ENCODE peak calls at places on chromosomes 6 and 20, in five cellular contexts. G, S, Z, N and F are unnamed samples.

GRCh38 chr6:140979642-140980091 is 1153.1 kb upstream of the GJE1 start:
- DNase-seq in G (no peak), S (peak; percentile 87), Z (peak; percentile 81), N (no peak), F (peak; percentile 98)

GRCh38 chr6:2378891-2379652 is 133.7 kb upstream of the GMDS start:
- DNase-seq in G (no peak), S (no peak), Z (peak; percentile 83), N (no peak), F (peak; percentile 30)

GRCh38 chr20:41482647-41483552 is 116.3 kb upstream of the EMILIN3 start:
- DNase-seq in G (no peak), S (peak; percentile 85), Z (peak; percentile 6), N (no peak), F (no peak)

GRCh38 chr20:58852559-58853271 is at the start of gene GNAS:
- DNase-seq in G (no peak), S (no peak), Z (peak; percentile 73), N (peak; percentile 47), F (no peak)

GRCh38 chr6:32047855-32048766 is 9.9 kb downstream of the CYP21A2 start:
- DNase-seq in G (peak; percentile 61), S (no peak), Z (peak; percentile 55), N (peak; percentile 68), F (no peak)

GRCh38 chr6:74369556-74369993 is 673.6 kb downstream of the CD109 start:
- DNase-seq in G (no peak), S (peak; percentile 66), Z (peak; percentile 90), N (no peak), F (peak; percentile 2)

GRCh38 chr6:138291849-138292181 is 73.5 kb upstream of the PBOV1 start:
- DNase-seq in G (no peak), S (no peak), Z (no peak), N (no peak), F (no peak)

GRCh38 chr6:80523531-80523970 is 417.1 kb downstream of the BCKDHB start:
- DNase-seq in G (no peak), S (no peak), Z (peak; percentile 21), N (no peak), F (no peak)

GRCh38 chr20:19991826-19992225 is 25.3 kb upstream of the NAA20 start:
- DNase-seq in G (no peak), S (no peak), Z (no peak), N (no peak), F (no peak)

GRCh38 chr6:56490994-56491393 is 151.7 kb downstream of the DST start:
- DNase-seq in G (no peak), S (no peak), Z (peak; percentile 72), N (no peak), F (peak; percentile 71)

DNA sequence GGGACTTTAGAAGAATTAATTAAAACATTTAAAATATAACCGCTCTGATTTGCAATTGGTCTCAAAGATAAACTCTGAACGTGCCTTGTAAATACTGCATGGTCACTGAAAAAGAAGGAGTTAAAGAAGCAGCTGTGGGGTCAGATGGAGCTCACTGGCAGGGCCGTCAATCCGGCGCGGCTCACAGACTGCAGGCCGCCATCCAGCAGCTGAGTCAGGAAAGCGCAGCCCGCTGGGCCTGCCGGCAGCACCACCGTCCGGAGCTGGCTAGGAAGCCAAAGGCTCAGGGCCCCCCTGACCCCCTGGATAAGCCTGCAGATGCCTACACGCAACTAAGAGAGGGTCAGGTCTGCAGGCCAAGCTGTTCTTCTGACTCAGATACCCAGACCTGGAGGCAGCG is 54.2 kb upstream of the FRMD1 start:
- DNase-seq in G (peak; percentile 28), S (no peak), Z (no peak), N (peak; percentile 8), F (no peak)
- TF ChIP-seq CTCF in G (no peak), S (no peak), Z (no peak), N (no peak), F (no peak)

GRCh38 chr6:156687875-156688549 is 89.2 kb upstream of the ARID1B start:
- DNase-seq in G (no peak), S (no peak), Z (peak; percentile 24), N (no peak), F (no peak)

GRCh38 chr6:156686940-156687874 is 90.0 kb upstream of the ARID1B start:
- DNase-seq in G (peak; percentile 67), S (no peak), Z (peak; percentile 83), N (peak; percentile 61), F (peak; percentile 37)

GRCh38 chr6:156685823-156686428 is 91.3 kb upstream of the ARID1B start:
- DNase-seq in G (no peak), S (no peak), Z (no peak), N (no peak), F (no peak)

GRCh38 chr6:156689656-156690055 is 87.5 kb upstream of the ARID1B start:
- DNase-seq in G (no peak), S (no peak), Z (no peak), N (no peak), F (no peak)

DNA sequence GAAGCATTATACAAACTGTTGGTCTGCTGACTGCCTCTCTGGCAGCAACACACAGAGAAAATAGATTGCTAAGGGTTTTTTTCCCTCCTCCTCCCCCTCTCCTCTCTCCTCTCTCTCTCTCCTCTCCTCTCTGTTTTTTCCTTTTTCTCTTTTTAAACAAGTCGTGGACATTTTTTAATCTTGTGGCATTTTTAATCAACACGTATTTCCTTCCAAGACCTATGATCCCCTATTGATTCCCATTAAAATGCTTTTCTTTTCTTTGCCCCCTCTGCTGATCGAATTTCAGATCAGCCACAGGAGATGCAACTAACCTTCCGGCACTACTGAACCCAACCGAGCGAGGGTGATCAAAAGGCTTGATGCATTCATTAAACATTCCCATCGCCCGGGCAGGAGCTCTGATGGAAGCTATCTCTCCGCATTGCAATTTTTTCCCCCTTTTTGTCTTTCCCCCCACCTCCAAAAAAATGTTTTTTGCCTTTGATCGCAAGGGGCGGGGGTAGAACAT is 90.7 kb upstream of the ARID1B start:
- DNase-seq in G (no peak), S (no peak), Z (peak; percentile 58), N (no peak), F (peak; percentile 48)
- TF ChIP-seq CTCF in G (no peak), S (peak; percentile 20), Z (peak; percentile 47), N (peak; percentile 51), F (peak; percentile 50)

GRCh38 chr20:57526067-57526884 is 1.3 kb upstream of the CTCFL start:
- DNase-seq in G (no peak), S (no peak), Z (no peak), N (no peak), F (no peak)
- TF ChIP-seq CTCF in G (no peak), S (no peak), Z (no peak), N (no peak), F (peak; percentile 34)

GRCh38 chr6:151448623-151449022 is 3.3 kb downstream of the RMND1 start:
- DNase-seq in G (no peak), S (no peak), Z (no peak), N (no peak), F (no peak)
- TF ChIP-seq CTCF in G (no peak), S (no peak), Z (no peak), N (no peak), F (peak; percentile 33)

GRCh38 chr6:129251669-129252376 is 368.9 kb downstream of the LAMA2 start:
- DNase-seq in G (no peak), S (peak; percentile 31), Z (peak; percentile 83), N (peak; percentile 42), F (no peak)

GRCh38 chr6:129248976-129249375 is 366.0 kb downstream of the LAMA2 start:
- DNase-seq in G (no peak), S (no peak), Z (peak; percentile 14), N (no peak), F (no peak)

GRCh38 chr6:129253731-129254130 is 370.8 kb downstream of the LAMA2 start:
- DNase-seq in G (no peak), S (no peak), Z (no peak), N (no peak), F (no peak)

GRCh38 chr6:129252377-129253071 is 369.6 kb downstream of the LAMA2 start:
- DNase-seq in G (no peak), S (no peak), Z (no peak), N (no peak), F (no peak)
- TF ChIP-seq CTCF in G (peak; percentile 42), S (no peak), Z (no peak), N (peak; percentile 2), F (no peak)

GRCh38 chr6:129980821-129981220 is 37.6 kb upstream of the L3MBTL3 start:
- DNase-seq in G (no peak), S (no peak), Z (no peak), N (no peak), F (no peak)

GRCh38 chr6:129978148-129978916 is 40.0 kb upstream of the L3MBTL3 start:
- DNase-seq in G (no peak), S (no peak), Z (no peak), N (no peak), F (no peak)

GRCh38 chr6:129981598-129981997 is 36.8 kb upstream of the L3MBTL3 start:
- DNase-seq in G (no peak), S (no peak), Z (peak; percentile 36), N (no peak), F (no peak)
- TF ChIP-seq CTCF in G (no peak), S (no peak), Z (peak; percentile 46), N (no peak), F (peak; percentile 44)

GRCh38 chr6:104940881-104941693 is 15.8 kb upstream of the LIN28B start:
- DNase-seq in G (no peak), S (no peak), Z (peak; percentile 53), N (peak; percentile 79), F (no peak)
- TF ChIP-seq CTCF in G (peak; percentile 59), S (peak; percentile 76), Z (peak; percentile 47), N (peak; percentile 87), F (peak; percentile 32)

GRCh38 chr6:161228911-161229591 is 44.8 kb downstream of the AGPAT4 start:
- DNase-seq in G (peak; percentile 57), S (peak; percentile 77), Z (peak; percentile 86), N (no peak), F (peak; percentile 92)
- TF ChIP-seq CTCF in G (no peak), S (no peak), Z (no peak), N (no peak), F (peak; percentile 9)